ENCODE peak calls at places on chromosomes 12 and 14, in nine cellular contexts. P, F, R, H, Z, Q, E, S and O are unnamed samples.

GRCh38 chr14:46136456-46136855 is 515.1 kb downstream of the RPL10L start:
- DNase-seq in P (no peak), F (no peak), R (no peak), H (peak; percentile 4), Z (no peak), Q (no peak), E (no peak), S (peak; percentile 11), O (no peak)

GRCh38 chr12:100391856-100392255 is 35.0 kb downstream of the SLC17A8 start:
- DNase-seq in P (no peak), F (no peak), R (peak; percentile 26), H (no peak), Z (no peak), Q (peak; percentile 9), E (no peak), S (no peak), O (no peak)

GRCh38 chr12:15800278-15800677 is 11.1 kb upstream of the EPS8 start:
- DNase-seq in P (no peak), F (no peak), R (no peak), H (no peak), Z (no peak), Q (no peak), E (no peak), S (no peak), O (no peak)

GRCh38 chr12:62252576-62252975 is 7.6 kb upstream of the USP15 start:
- DNase-seq in P (no peak), F (no peak), R (peak; percentile 50), H (no peak), Z (no peak), Q (no peak), E (no peak), S (no peak), O (no peak)

GRCh38 chr12:67877697-67878096 is 111.5 kb upstream of the IFNG-AS1 start:
- DNase-seq in P (no peak), F (no peak), R (no peak), H (no peak), Z (no peak), Q (no peak), E (no peak), S (no peak), O (no peak)

GRCh38 chr12:10395390-10395998 is 5.7 kb upstream of the KLRK1 start:
- DNase-seq in P (no peak), F (no peak), R (peak; percentile 91), H (no peak), Z (no peak), Q (peak; percentile 52), E (no peak), S (peak; percentile 88), O (peak; percentile 37)

GRCh38 chr12:48764521-48764920 is 24.4 kb downstream of the ADCY6 start:
- DNase-seq in P (no peak), F (no peak), R (peak; percentile 37), H (no peak), Z (no peak), Q (no peak), E (no peak), S (no peak), O (no peak)

GRCh38 chr14:91138511-91139359 is 24.9 kb downstream of the DGLUCY start:
- DNase-seq in P (peak; percentile 64), F (no peak), R (peak; percentile 54), H (peak; percentile 47), Z (peak; percentile 65), Q (peak; percentile 48), E (peak; percentile 68), S (peak; percentile 10), O (no peak)

GRCh38 chr12:42935756-42936155 is 346.2 kb upstream of the PRICKLE1 start:
- DNase-seq in P (no peak), F (no peak), R (peak; percentile 51), H (no peak), Z (no peak), Q (peak; percentile 61), E (no peak), S (no peak), O (peak; percentile 5)

GRCh38 chr12:53378705-53379388 is 1.1 kb upstream of the SP1 start:
- DNase-seq in P (no peak), F (peak; percentile 6), R (peak; percentile 9), H (no peak), Z (no peak), Q (no peak), E (no peak), S (no peak), O (no peak)

GRCh38 chr12:121085113-121085841 is 46.2 kb upstream of the OASL start:
- DNase-seq in P (no peak), F (no peak), R (no peak), H (no peak), Z (no peak), Q (peak; percentile 13), E (no peak), S (no peak), O (no peak)

GRCh38 chr14:71175491-71175890 is 268.2 kb downstream of the PCNX1 start:
- DNase-seq in P (no peak), F (no peak), R (no peak), H (no peak), Z (no peak), Q (no peak), E (no peak), S (no peak), O (no peak)

GRCh38 chr14:23612802-23613201 is 23.4 kb upstream of the DHRS2 start:
- DNase-seq in P (no peak), F (no peak), R (no peak), H (no peak), Z (no peak), Q (no peak), E (no peak), S (no peak), O (no peak)

GRCh38 chr12:122949405-122949804 is 16.9 kb downstream of the ABCB9 start:
- DNase-seq in P (no peak), F (no peak), R (no peak), H (no peak), Z (no peak), Q (no peak), E (no peak), S (no peak), O (no peak)

GRCh38 chr12:68223067-68223747 is 2.4 kb downstream of the IL26 start:
- DNase-seq in P (peak; percentile 82), F (peak; percentile 75), R (peak; percentile 88), H (peak; percentile 77), Z (peak; percentile 67), Q (peak; percentile 92), E (peak; percentile 79), S (peak; percentile 85), O (peak; percentile 84)

GRCh38 chr14:54935958-54936357 is 33.3 kb upstream of the GCH1 start:
- DNase-seq in P (no peak), F (no peak), R (peak; percentile 78), H (no peak), Z (no peak), Q (peak; percentile 14), E (no peak), S (peak; percentile 11), O (no peak)

GRCh38 chr14:99821519-99822165 is 28.4 kb downstream of the EML1 start:
- DNase-seq in P (peak; percentile 54), F (no peak), R (peak; percentile 78), H (no peak), Z (no peak), Q (peak; percentile 51), E (no peak), S (peak; percentile 78), O (peak; percentile 47)

GRCh38 chr14:41280745-41281144 is 325.9 kb upstream of the LRFN5 start:
- DNase-seq in P (peak; percentile 63), F (no peak), R (peak; percentile 14), H (peak; percentile 5), Z (no peak), Q (peak; percentile 30), E (no peak), S (no peak), O (no peak)

GRCh38 chr12:88958961-88959360 is 378.7 kb upstream of the KITLG start:
- DNase-seq in P (no peak), F (no peak), R (no peak), H (no peak), Z (no peak), Q (no peak), E (no peak), S (no peak), O (no peak)

GRCh38 chr12:12733118-12733517 is 15.9 kb downstream of the CDKN1B start:
- DNase-seq in P (no peak), F (no peak), R (no peak), H (no peak), Z (no peak), Q (no peak), E (no peak), S (no peak), O (no peak)

GRCh38 chr12:132279184-132279889 is 50.1 kb downstream of the GALNT9 start:
- DNase-seq in P (peak; percentile 61), F (peak; percentile 62), R (no peak), H (no peak), Z (no peak), Q (no peak), E (no peak), S (no peak), O (peak; percentile 63)

GRCh38 chr12:51869931-51870330 is 18.0 kb upstream of the ANKRD33 start:
- DNase-seq in P (no peak), F (no peak), R (no peak), H (no peak), Z (no peak), Q (no peak), E (no peak), S (no peak), O (no peak)

GRCh38 chr12:16075887-16076286 is 164.8 kb downstream of the DERA start:
- DNase-seq in P (no peak), F (no peak), R (no peak), H (no peak), Z (no peak), Q (no peak), E (no peak), S (no peak), O (no peak)

GRCh38 chr12:15701212-15701611 is 88.0 kb downstream of the EPS8 start:
- DNase-seq in P (no peak), F (no peak), R (peak; percentile 81), H (no peak), Z (no peak), Q (peak; percentile 67), E (no peak), S (peak; percentile 46), O (no peak)

GRCh38 chr14:71948101-71948500 is 15.9 kb downstream of the RGS6 start:
- DNase-seq in P (no peak), F (no peak), R (no peak), H (no peak), Z (no peak), Q (no peak), E (no peak), S (no peak), O (no peak)

GRCh38 chr14:50762001-50762930 is 68.7 kb downstream of the NIN start:
- DNase-seq in P (no peak), F (no peak), R (peak; percentile 96), H (no peak), Z (peak; percentile 31), Q (peak; percentile 95), E (peak; percentile 60), S (peak; percentile 89), O (peak; percentile 52)

GRCh38 chr12:6796576-6796975 is 7.2 kb downstream of the CD4 start:
- DNase-seq in P (no peak), F (no peak), R (no peak), H (no peak), Z (no peak), Q (no peak), E (no peak), S (no peak), O (no peak)

GRCh38 chr14:102140750-102141145 is 1.1 kb downstream of the WDR20 start:
- DNase-seq in P (no peak), F (no peak), R (no peak), H (no peak), Z (no peak), Q (no peak), E (no peak), S (no peak), O (peak; percentile 14)

GRCh38 chr14:44720707-44721106 is 213.6 kb upstream of the FSCB start:
- DNase-seq in P (no peak), F (no peak), R (peak; percentile 41), H (no peak), Z (no peak), Q (no peak), E (no peak), S (no peak), O (no peak)

GRCh38 chr12:13177896-13178295 is 18.6 kb upstream of the EMP1 start:
- DNase-seq in P (no peak), F (no peak), R (no peak), H (no peak), Z (no peak), Q (no peak), E (no peak), S (no peak), O (no peak)

GRCh38 chr12:14960548-14961465 is 594 bp downstream of the ARHGDIB start:
- DNase-seq in P (no peak), F (no peak), R (peak; percentile 74), H (no peak), Z (no peak), Q (peak; percentile 27), E (peak; percentile 49), S (no peak), O (no peak)